ENCODE peak calls at places on chromosomes 16 and 17, in five cellular contexts. U, B, H, C and G are unnamed samples.

GRCh38 chr17:74566132-74566753 is 1.1 kb downstream of the CD300H start:
- DNase-seq in U (peak), B (no peak), H (no peak), C (peak), G (peak)

GRCh38 chr17:34862384-34862783 is 98.9 kb downstream of the CCT6B start:
- DNase-seq in U (no peak), B (no peak), H (no peak), C (no peak), G (no peak)

GRCh38 chr16:48438414-48438813 is 53.2 kb upstream of the SIAH1 start:
- DNase-seq in U (no peak), B (no peak), H (no peak), C (no peak), G (no peak)

GRCh38 chr17:44905006-44906000 is 6.1 kb upstream of the EFTUD2 start:
- DNase-seq in U (no peak), B (no peak), H (no peak), C (no peak), G (no peak)

GRCh38 chr17:49198206-49198605 is 12.2 kb downstream of the GNGT2 start:
- DNase-seq in U (no peak), B (no peak), H (no peak), C (no peak), G (no peak)

GRCh38 chr16:54066451-54067056 is 220.0 kb downstream of the IRX3 start:
- DNase-seq in U (no peak), B (no peak), H (no peak), C (no peak), G (no peak)

GRCh38 chr17:45925311-45925710 is 31.0 kb downstream of the MAPT start:
- DNase-seq in U (no peak), B (no peak), H (no peak), C (no peak), G (no peak)

GRCh38 chr16:49575352-49576172 is 202.0 kb downstream of the C16orf78 start:
- DNase-seq in U (no peak), B (peak), H (no peak), C (no peak), G (peak)

GRCh38 chr16:25700547-25700946 is 8.8 kb downstream of the HS3ST4 start:
- DNase-seq in U (no peak), B (no peak), H (no peak), C (no peak), G (no peak)

GRCh38 chr16:88264641-88265285 is 118.0 kb upstream of the ZNF469 start:
- DNase-seq in U (peak), B (peak), H (peak), C (peak), G (no peak)

GRCh38 chr16:2835638-2836493 is 5.8 kb downstream of the ZG16B start:
- DNase-seq in U (peak), B (no peak), H (peak), C (peak), G (no peak)

GRCh38 chr16:4371481-4372314 is at the start of gene VASN:
- DNase-seq in U (peak), B (peak), H (peak), C (no peak), G (no peak)

GRCh38 chr17:27976331-27976730 is 66.1 kb upstream of the NLK start:
- DNase-seq in U (no peak), B (no peak), H (no peak), C (no peak), G (peak)

GRCh38 chr16:68792465-68793324 is 50.6 kb upstream of the TANGO6 start:
- DNase-seq in U (peak), B (no peak), H (no peak), C (no peak), G (no peak)

GRCh38 chr17:2125013-2125535 is 70.2 kb downstream of the HIC1 start:
- DNase-seq in U (no peak), B (no peak), H (no peak), C (no peak), G (no peak)

GRCh38 chr17:41523225-41523593 is 4.5 kb upstream of the KRT15 start:
- DNase-seq in U (no peak), B (no peak), H (no peak), C (no peak), G (no peak)

GRCh38 chr17:60315650-60316049 is 76.3 kb downstream of the USP32 start:
- DNase-seq in U (no peak), B (no peak), H (no peak), C (no peak), G (no peak)

GRCh38 chr17:40112718-40113109 is 9.1 kb upstream of the MSL1 start:
- DNase-seq in U (no peak), B (no peak), H (no peak), C (no peak), G (no peak)

GRCh38 chr17:15492186-15492585 is 24.8 kb upstream of the CDRT4 start:
- DNase-seq in U (no peak), B (no peak), H (no peak), C (no peak), G (no peak)

GRCh38 chr17:40333781-40334453 is 24.9 kb downstream of the RARA start:
- DNase-seq in U (no peak), B (no peak), H (no peak), C (no peak), G (no peak)

GRCh38 chr17:44200478-44201155 is 933 bp upstream of the ATXN7L3 start:
- DNase-seq in U (no peak), B (no peak), H (no peak), C (no peak), G (no peak)

GRCh38 chr17:8360260-8360659 is 16.2 kb downstream of the KRABD2 start:
- DNase-seq in U (no peak), B (no peak), H (no peak), C (no peak), G (no peak)

GRCh38 chr17:78129385-78130079 is 977 bp upstream of the TMC6 start:
- DNase-seq in U (no peak), B (no peak), H (no peak), C (no peak), G (no peak)

GRCh38 chr17:50037321-50038107 is 18.4 kb upstream of the ITGA3 start:
- DNase-seq in U (no peak), B (peak), H (peak), C (no peak), G (no peak)

GRCh38 chr16:46947900-46948547 is 25.4 kb downstream of the DNAJA2 start:
- DNase-seq in U (peak), B (no peak), H (no peak), C (no peak), G (no peak)

GRCh38 chr16:25747160-25747758 is 55.5 kb downstream of the HS3ST4 start:
- DNase-seq in U (no peak), B (no peak), H (no peak), C (no peak), G (no peak)

GRCh38 chr17:75877752-75878173 is 618 bp downstream of the TRIM47 start:
- DNase-seq in U (no peak), B (peak), H (peak), C (no peak), G (no peak)

GRCh38 chr16:55976815-55977214 is 101.6 kb upstream of the CES5A start:
- DNase-seq in U (no peak), B (no peak), H (no peak), C (no peak), G (no peak)

GRCh38 chr17:43958953-43959352 is 5.2 kb upstream of the PYY start:
- DNase-seq in U (no peak), B (no peak), H (no peak), C (no peak), G (no peak)

GRCh38 chr17:76365256-76365903 is 11.7 kb upstream of the PRPSAP1 start:
- DNase-seq in U (no peak), B (no peak), H (no peak), C (no peak), G (no peak)

GRCh38 chr16:89338863-89339262 is 121.4 kb downstream of the ZNF778 start:
- DNase-seq in U (no peak), B (no peak), H (no peak), C (no peak), G (no peak)

GRCh38 chr17:79838541-79839274 is 532 bp downstream of the CBX4 start:
- DNase-seq in U (peak), B (peak), H (peak), C (no peak), G (no peak)

GRCh38 chr17:17387017-17387416 is 83.8 kb downstream of the NT5M start:
- DNase-seq in U (no peak), B (no peak), H (no peak), C (no peak), G (no peak)

GRCh38 chr16:63806794-63807506 is 1314.9 kb downstream of the CDH11 start:
- DNase-seq in U (no peak), B (no peak), H (no peak), C (no peak), G (no peak)

GRCh38 chr16:67517661-67518423 is 10.8 kb upstream of the RIPOR1 start:
- DNase-seq in U (no peak), B (no peak), H (no peak), C (no peak), G (peak)

GRCh38 chr16:88747588-88748301 is 37.3 kb downstream of the PIEZO1 start:
- DNase-seq in U (peak), B (no peak), H (no peak), C (peak), G (no peak)

GRCh38 chr17:38578229-38578628 is 27.5 kb downstream of the SRCIN1 start:
- DNase-seq in U (no peak), B (no peak), H (no peak), C (no peak), G (no peak)

GRCh38 chr17:49338883-49339282 is 23.2 kb downstream of the ZNF652 start:
- DNase-seq in U (no peak), B (no peak), H (no peak), C (no peak), G (no peak)

GRCh38 chr17:57868007-57868774 is 18.3 kb upstream of the MRPS23 start:
- DNase-seq in U (peak), B (peak), H (peak), C (peak), G (peak)
- TF ChIP-seq CTCF in U (peak), B (peak), H (peak), C (peak), G (peak)

DNA sequence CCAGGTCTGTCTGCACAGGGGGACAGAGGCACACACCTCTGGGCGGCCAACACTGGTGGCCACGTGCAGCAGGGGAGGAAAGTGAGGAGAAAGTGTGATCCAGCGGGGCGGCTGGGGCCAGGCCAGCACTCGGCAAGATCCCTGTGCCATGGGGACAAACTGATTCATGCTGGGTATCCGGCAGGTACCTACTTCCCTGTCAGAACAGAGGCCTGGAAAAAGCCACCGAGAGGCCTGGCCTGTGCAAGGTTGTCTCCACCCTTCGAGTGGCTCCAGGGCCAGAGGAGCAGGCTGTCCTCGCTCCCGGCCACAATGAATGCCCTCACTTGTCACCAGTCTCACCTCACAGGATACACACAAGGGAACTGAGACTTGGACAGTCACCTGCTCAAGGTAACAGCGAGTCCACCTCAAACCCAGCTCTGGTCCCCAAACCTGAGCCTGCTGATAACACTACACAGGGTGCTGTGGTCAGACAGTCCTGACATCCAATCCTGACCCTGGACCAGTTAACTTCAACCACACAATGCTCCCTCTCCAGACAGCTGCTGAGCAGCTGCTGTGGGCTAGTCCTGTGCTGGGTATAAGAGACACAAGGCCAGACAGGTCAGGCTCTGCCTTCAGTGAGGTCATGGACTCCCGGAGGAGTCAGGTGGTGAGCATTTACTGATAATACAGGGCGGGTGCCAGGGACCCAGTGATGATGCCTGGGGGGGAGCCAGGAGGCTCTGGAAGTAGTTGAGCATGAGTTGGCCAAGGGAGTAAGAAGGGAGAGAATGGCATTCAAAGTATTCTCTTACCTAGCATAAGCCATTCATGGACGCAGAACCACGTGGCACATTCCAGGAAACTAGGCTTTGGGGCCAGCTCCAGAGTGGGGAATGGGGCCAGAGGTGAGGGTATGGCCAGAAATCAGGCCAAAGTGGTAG is 53.0 kb downstream of the VAC14 start:
- DNase-seq in U (no peak), B (no peak), H (no peak), C (no peak), G (no peak)
- H3K4me3 ChIP-seq in U (no peak), B (no peak), H (no peak), C (no peak), G (no peak)

GRCh38 chr16:78396046-78396445 is 296.6 kb downstream of the WWOX start:
- DNase-seq in U (peak), B (no peak), H (no peak), C (no peak), G (no peak)
- TF ChIP-seq CTCF in U (no peak), B (peak), H (peak), C (no peak), G (peak)

GRCh38 chr16:66006485-66006884 is 360.0 kb upstream of the CDH5 start:
- DNase-seq in U (no peak), B (no peak), H (no peak), C (no peak), G (no peak)
- H3K4me3 ChIP-seq in U (no peak), B (no peak), H (no peak), C (no peak), G (no peak)

GRCh38 chr17:81254955-81255717 is 16.0 kb downstream of the NDUFAF8 start:
- DNase-seq in U (peak), B (peak), H (peak), C (peak), G (no peak)

GRCh38 chr17:81252336-81253329 is 13.5 kb downstream of the NDUFAF8 start:
- DNase-seq in U (no peak), B (no peak), H (no peak), C (no peak), G (no peak)

GRCh38 chr17:81251943-81252301 is 12.8 kb downstream of the NDUFAF8 start:
- DNase-seq in U (no peak), B (no peak), H (no peak), C (no peak), G (no peak)

GRCh38 chr17:81251091-81251942 is 12.2 kb downstream of the NDUFAF8 start:
- DNase-seq in U (no peak), B (peak), H (no peak), C (no peak), G (no peak)

DNA sequence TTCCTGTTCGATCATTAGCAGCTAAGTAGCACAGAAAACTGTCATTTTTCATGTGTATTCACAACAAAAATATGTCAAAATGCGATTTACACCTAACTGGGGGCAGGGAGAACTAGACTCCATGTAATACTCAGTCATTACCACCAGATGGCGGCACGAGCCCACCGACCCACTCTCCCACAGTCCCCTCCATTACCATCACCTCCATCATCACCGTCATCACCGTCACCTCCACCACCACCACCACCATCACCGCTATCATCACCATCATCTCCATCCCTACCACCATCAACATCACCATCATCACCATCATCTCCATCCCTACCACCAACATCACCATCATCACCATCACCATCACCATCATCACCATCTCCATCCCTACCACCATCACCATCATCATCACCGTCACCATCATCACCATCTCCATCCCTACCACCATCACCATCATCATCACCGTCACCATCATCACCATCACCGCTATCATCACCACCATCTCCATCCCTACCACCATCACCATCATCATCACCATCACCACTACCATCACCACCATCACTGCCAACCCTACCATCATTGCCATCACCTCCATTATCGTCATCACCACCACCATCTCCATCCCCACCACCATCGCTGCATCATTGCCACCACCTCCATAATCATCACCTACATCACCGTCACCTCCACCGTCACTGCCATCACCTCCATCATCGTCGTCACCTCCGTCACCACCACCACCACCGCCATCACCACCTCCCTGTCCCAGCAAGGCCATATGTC is 14.4 kb downstream of the NDUFAF8 start:
- DNase-seq in U (peak), B (no peak), H (peak), C (no peak), G (no peak)
- TF ChIP-seq CTCF in U (peak), B (peak), H (peak), C (peak), G (peak)

GRCh38 chr17:57628421-57628820 is 116.7 kb downstream of the CCDC182 start:
- DNase-seq in U (no peak), B (no peak), H (no peak), C (no peak), G (no peak)
- H3K4me3 ChIP-seq in U (no peak), B (no peak), H (no peak), C (no peak), G (no peak)

GRCh38 chr17:47717845-47718621 is 15.0 kb upstream of the TBX21 start:
- DNase-seq in U (no peak), B (no peak), H (no peak), C (no peak), G (no peak)

GRCh38 chr17:47715669-47716325 is 17.2 kb upstream of the TBX21 start:
- DNase-seq in U (no peak), B (no peak), H (no peak), C (no peak), G (no peak)

GRCh38 chr17:47718634-47719405 is 14.2 kb upstream of the TBX21 start:
- DNase-seq in U (no peak), B (no peak), H (no peak), C (no peak), G (no peak)

GRCh38 chr17:47716381-47716780 is 16.7 kb upstream of the TBX21 start:
- DNase-seq in U (no peak), B (no peak), H (no peak), C (no peak), G (no peak)

GRCh38 chr17:47717261-47717697 is 15.8 kb upstream of the TBX21 start:
- DNase-seq in U (no peak), B (no peak), H (no peak), C (no peak), G (no peak)
- TF ChIP-seq CTCF in U (peak), B (peak), H (no peak), C (peak), G (peak)